ENCODE peak calls at places on chromosomes 12 and 14, in five cellular contexts. X is fibroblast of the aortic adventitia, D is stromal cell of bone marrow, V is Right ventricle myocardium superior, S is amniotic stem cell. Y is an unnamed sample.

GRCh38 chr14:59318908-59319307 is 130.4 kb downstream of the DAAM1 start:
- DNase-seq in V (peak), S (no peak), D (no peak), X (no peak), Y (no peak)

GRCh38 chr12:78885466-78885865 is 20.9 kb downstream of the SYT1 start:
- DNase-seq in V (no peak), D (no peak), X (no peak), S (no peak), Y (no peak)

GRCh38 chr12:6534914-6535696 is 788 bp downstream of the GAPDH start:
- DNase-seq in V (peak), S (peak), X (peak), D (peak), Y (peak)

GRCh38 chr14:104117341-104118005 is 20.9 kb upstream of the KIF26A start:
- DNase-seq in S (no peak), D (no peak), X (no peak), V (peak), Y (no peak)

GRCh38 chr12:49288922-49289555 is 5.9 kb upstream of the PRPH start:
- DNase-seq in S (no peak), D (no peak), X (no peak), V (no peak), Y (no peak)

GRCh38 chr14:50798048-50798421 is 32.9 kb downstream of the NIN start:
- DNase-seq in S (no peak), X (no peak), D (no peak), V (no peak), Y (no peak)

GRCh38 chr12:54598966-54599365 is 10.5 kb upstream of the PPP1R1A start:
- DNase-seq in D (no peak), S (no peak), V (no peak), X (no peak), Y (no peak)

GRCh38 chr12:131860472-131861260 is 32.5 kb downstream of the MMP17 start:
- DNase-seq in X (peak), V (peak), D (peak), S (no peak), Y (peak)

GRCh38 chr12:12718853-12719252 is 1.7 kb downstream of the CDKN1B start:
- DNase-seq in D (no peak), X (peak), V (no peak), S (no peak), Y (peak)

GRCh38 chr12:54421873-54422250 is 2.8 kb upstream of the ITGA5 start:
- DNase-seq in V (no peak), S (no peak), X (no peak), D (no peak), Y (no peak)

GRCh38 chr12:57609781-57610552 is 1.3 kb upstream of the ARHGEF25 start:
- DNase-seq in D (no peak), V (peak), X (no peak), S (no peak), Y (no peak)

GRCh38 chr14:52044791-52045522 is 23.9 kb downstream of the NID2 start:
- DNase-seq in D (peak), S (peak), V (no peak), X (peak), Y (peak)

GRCh38 chr14:71287567-71287966 is 380.3 kb downstream of the PCNX1 start:
- DNase-seq in D (no peak), X (no peak), S (no peak), V (no peak), Y (no peak)

GRCh38 chr14:44505588-44505987 is 1.5 kb downstream of the FSCB start:
- DNase-seq in S (no peak), V (no peak), D (no peak), X (no peak), Y (no peak)

GRCh38 chr14:24071836-24072420 is 566 bp downstream of the CPNE6 start:
- DNase-seq in V (no peak), D (no peak), X (no peak), S (no peak), Y (no peak)

GRCh38 chr14:76827696-76828301 is 1.6 kb downstream of the LRRC74A start:
- DNase-seq in D (no peak), V (peak), X (peak), S (no peak), Y (no peak)

GRCh38 chr12:18998343-18999270 is 130.9 kb upstream of the PLEKHA5 start:
- DNase-seq in D (peak), S (no peak), V (no peak), X (peak), Y (peak)

GRCh38 chr14:105474478-105475268 is at the start of gene CRIP2:
- DNase-seq in X (no peak), S (no peak), V (peak), D (no peak), Y (peak)

GRCh38 chr14:37061697-37062096 is 110.7 kb downstream of the SLC25A21 start:
- DNase-seq in X (no peak), S (no peak), V (no peak), D (no peak), Y (peak)

GRCh38 chr12:28963554-28963953 is 185.5 kb upstream of the FAR2 start:
- DNase-seq in S (no peak), V (no peak), D (no peak), X (peak), Y (no peak)

GRCh38 chr14:59347511-59347900 is 117.7 kb downstream of the GPR135 start:
- DNase-seq in S (no peak), V (no peak), X (no peak), D (no peak), Y (no peak)

GRCh38 chr14:39773387-39773786 is 341.2 kb upstream of the FBXO33 start:
- DNase-seq in X (no peak), S (no peak), D (no peak), V (no peak), Y (peak)

GRCh38 chr14:72961579-72962335 is 35.5 kb downstream of the DCAF4 start:
- DNase-seq in D (no peak), S (no peak), V (no peak), X (peak), Y (peak)

GRCh38 chr12:25373396-25373795 is 122.7 kb upstream of the KRAS start:
- DNase-seq in X (no peak), V (no peak), D (no peak), S (no peak), Y (no peak)

GRCh38 chr12:109537136-109537535 is 36.2 kb downstream of the MMAB start:
- DNase-seq in V (no peak), D (no peak), S (no peak), X (no peak), Y (no peak)

GRCh38 chr12:6062427-6063378 is 61.8 kb downstream of the VWF start:
- DNase-seq in S (peak), V (no peak), X (peak), D (no peak), Y (peak)

GRCh38 chr12:87274594-87275245 is 754.5 kb downstream of the C12orf50 start:
- DNase-seq in X (peak), S (peak), D (no peak), V (no peak), Y (peak)

GRCh38 chr12:113445544-113446176 is 23.5 kb downstream of the SDSL start:
- DNase-seq in X (no peak), D (no peak), S (no peak), V (no peak), Y (no peak)

GRCh38 chr12:94707892-94708291 is 57.5 kb upstream of the TMCC3 start:
- DNase-seq in D (no peak), X (peak), S (no peak), V (no peak), Y (peak)

GRCh38 chr12:52975820-52976573 is 27.1 kb downstream of the KRT18 start:
- DNase-seq in D (no peak), X (no peak), S (no peak), V (peak), Y (peak)

GRCh38 chr12:6821271-6821673 is 349 bp upstream of the GPR162 start:
- DNase-seq in D (peak), V (peak), X (peak), S (no peak), Y (peak)

GRCh38 chr12:93301171-93301570 is 76.6 kb upstream of the NUDT4 start:
- DNase-seq in V (no peak), X (no peak), S (no peak), D (no peak), Y (no peak)